ENCODE peak calls at places on chromosomes 1 and 21, in six cellular contexts. F, S, Q, W, P and R are unnamed samples.

GRCh38 chr21:16587671-16588379 is 858.0 kb downstream of the USP25 start:
- DNase-seq in W (peak), P (peak), S (no peak), F (no peak), Q (peak), R (peak)

GRCh38 chr1:202439308-202439707 is 90.8 kb downstream of the PPP1R12B start:
- DNase-seq in W (no peak), P (no peak), F (no peak), S (no peak), Q (no peak), R (no peak)

GRCh38 chr1:203306970-203307541 is 1.7 kb downstream of the BTG2 start:
- DNase-seq in S (no peak), F (no peak), W (no peak), Q (no peak), P (no peak), R (no peak)

GRCh38 chr1:181345146-181345545 is 138.2 kb upstream of the CACNA1E start:
- DNase-seq in S (no peak), W (no peak), Q (no peak), F (no peak), P (no peak), R (no peak)

GRCh38 chr21:26801524-26801923 is 43.7 kb downstream of the ADAMTS1 start:
- DNase-seq in Q (no peak), S (no peak), P (no peak), W (no peak), F (no peak), R (peak)

GRCh38 chr1:241551759-241552638 is 19.8 kb downstream of the KMO start:
- DNase-seq in F (no peak), W (no peak), P (no peak), Q (no peak), S (no peak), R (no peak)

GRCh38 chr1:154427173-154428139 is 22.3 kb downstream of the IL6R start:
- DNase-seq in Q (no peak), S (no peak), F (no peak), W (no peak), P (no peak), R (no peak)

GRCh38 chr1:37034301-37035013 is at the start of gene GRIK3:
- DNase-seq in P (peak), F (no peak), S (no peak), Q (no peak), W (peak), R (no peak)

GRCh38 chr1:53639251-53639721 is 99.7 kb downstream of the GLIS1 start:
- DNase-seq in Q (peak), P (no peak), F (no peak), W (peak), S (no peak), R (peak)

GRCh38 chr1:90773812-90774211 is 56.7 kb upstream of the BARHL2 start:
- DNase-seq in P (no peak), W (no peak), F (no peak), Q (no peak), S (no peak), R (no peak)

GRCh38 chr1:60922304-60922703 is 160.1 kb upstream of the NFIA start:
- DNase-seq in Q (no peak), F (no peak), P (no peak), W (no peak), S (no peak), R (no peak)

GRCh38 chr1:227437495-227438008 is 119.3 kb upstream of the CDC42BPA start:
- DNase-seq in F (peak), P (no peak), W (peak), S (no peak), Q (peak), R (no peak)

GRCh38 chr1:172398193-172398592 is 22.3 kb upstream of the C1orf105 start:
- DNase-seq in S (no peak), P (no peak), W (no peak), Q (no peak), F (no peak), R (no peak)

GRCh38 chr1:147676306-147677085 is 6.2 kb upstream of the ACP6 start:
- DNase-seq in S (no peak), F (peak), W (no peak), P (no peak), Q (peak), R (no peak)

GRCh38 chr1:53026254-53026653 is 35.8 kb upstream of the PODN start:
- DNase-seq in W (no peak), S (no peak), P (no peak), Q (no peak), F (no peak), R (no peak)

GRCh38 chr1:164591858-164592257 is 32.9 kb downstream of the PBX1 start:
- DNase-seq in P (no peak), S (no peak), W (peak), Q (peak), F (no peak), R (no peak)

GRCh38 chr1:13730751-13731482 is 30.9 kb downstream of the PRDM2 start:
- DNase-seq in W (no peak), F (no peak), Q (no peak), S (peak), P (no peak), R (no peak)

GRCh38 chr21:43600642-43601397 is 58.5 kb downstream of the HSF2BP start:
- DNase-seq in P (no peak), S (no peak), W (no peak), Q (peak), F (no peak), R (peak)

GRCh38 chr1:109369167-109369746 is 28.5 kb downstream of the SORT1 start:
- DNase-seq in Q (no peak), F (no peak), W (no peak), P (no peak), S (no peak), R (no peak)

GRCh38 chr1:170704256-170704655 is 40.3 kb downstream of the PRRX1 start:
- DNase-seq in F (no peak), Q (no peak), W (no peak), S (no peak), P (no peak), R (no peak)

GRCh38 chr1:85992756-85993155 is 163.8 kb downstream of the COL24A1 start:
- DNase-seq in F (no peak), Q (no peak), S (no peak), P (no peak), W (no peak), R (peak)

GRCh38 chr1:186474208-186474607 is 13.3 kb upstream of the PDC start:
- DNase-seq in F (no peak), Q (no peak), W (no peak), P (peak), S (no peak), R (no peak)

GRCh38 chr1:21657456-21658190 is 11.5 kb downstream of the RAP1GAP start:
- DNase-seq in P (no peak), W (no peak), F (no peak), S (no peak), Q (no peak), R (no peak)

GRCh38 chr1:227723474-227723873 is 11.6 kb downstream of the JMJD4 start:
- DNase-seq in W (no peak), S (no peak), F (no peak), Q (no peak), P (no peak), R (no peak)